ENCODE peak calls at places on chromosomes 2 and 18, in four cellular contexts. L is SK-N-SH, D is HepG2, W is K562. B is an unnamed sample.

GRCh38 chr2:114821055-114821454 is 378.6 kb downstream of the DPP10 start:
- DNase-seq in W (no peak), L (no peak), D (no peak), B (no peak)

GRCh38 chr2:113069676-113070605 is 2.2 kb downstream of the IL1F10 start:
- DNase-seq in D (no peak), W (no peak), L (no peak), B (no peak)

GRCh38 chr2:230875347-230876315 is 10.9 kb downstream of the ITM2C start:
- DNase-seq in W (no peak), D (no peak), L (no peak), B (no peak)

GRCh38 chr2:231272961-231273360 is 74.5 kb downstream of the ARMC9 start:
- DNase-seq in W (no peak), L (no peak), D (no peak), B (no peak)

GRCh38 chr2:149568138-149568537 is 19.4 kb downstream of the MMADHC start:
- DNase-seq in W (no peak), L (no peak), D (no peak), B (peak)

GRCh38 chr2:235444101-235444597 is 49.7 kb upstream of the AGAP1 start:
- DNase-seq in D (peak), L (no peak), W (peak), B (no peak)

GRCh38 chr2:85886585-85886984 is 2.2 kb downstream of the ST3GAL5 start:
- DNase-seq in D (no peak), L (no peak), W (peak), B (no peak)

GRCh38 chr2:103959174-103960125 is 894.5 kb upstream of the POU3F3 start:
- DNase-seq in D (peak), W (peak), L (peak), B (peak)

GRCh38 chr2:183244300-183244849 is 120.1 kb downstream of the NUP35 start:
- DNase-seq in D (no peak), L (no peak), W (no peak), B (no peak)

GRCh38 chr2:1546023-1546591 is 132.8 kb downstream of the TPO start:
- DNase-seq in L (peak), W (peak), D (peak), B (peak)

GRCh38 chr18:13710460-13710859 is 15.9 kb downstream of the FAM210A start:
- DNase-seq in L (no peak), W (no peak), D (no peak), B (no peak)

GRCh38 chr2:60416221-60417008 is 137.0 kb downstream of the BCL11A start:
- DNase-seq in L (no peak), W (no peak), D (no peak), B (peak)

GRCh38 chr2:224194161-224194560 is 155.1 kb upstream of the SERPINE2 start:
- DNase-seq in W (no peak), L (no peak), D (no peak), B (no peak)

GRCh38 chr2:154697422-154698237 is 865 bp upstream of the KCNJ3 start:
- DNase-seq in W (no peak), D (no peak), L (peak), B (no peak)

GRCh38 chr18:23136326-23137092 is 1.2 kb downstream of the CABLES1 start:
- DNase-seq in L (peak), D (no peak), W (no peak), B (peak)

GRCh38 chr2:31378389-31378788 is 36.2 kb downstream of the XDH start:
- DNase-seq in L (no peak), W (no peak), D (no peak), B (no peak)

GRCh38 chr2:26765475-26766200 is 1.6 kb downstream of the SLC35F6 start:
- DNase-seq in D (no peak), W (no peak), L (peak), B (no peak)

GRCh38 chr2:72028351-72028995 is 119.2 kb downstream of the CYP26B1 start:
- DNase-seq in L (no peak), W (no peak), D (no peak), B (no peak)

GRCh38 chr2:207135340-207135739 is 30.4 kb downstream of the KLF7 start:
- DNase-seq in D (no peak), W (no peak), L (no peak), B (no peak)

GRCh38 chr18:50610349-50610748 is 50.5 kb downstream of the MAPK4 start:
- DNase-seq in W (peak), D (no peak), L (no peak), B (no peak)

GRCh38 chr2:46601328-46601963 is 122.1 kb downstream of the TMEM247 start:
- DNase-seq in D (no peak), W (no peak), L (peak), B (no peak)

GRCh38 chr2:105005170-105005569 is 32.7 kb upstream of the MRPS9 start:
- DNase-seq in W (no peak), L (no peak), D (no peak), B (no peak)

GRCh38 chr2:105007367-105007766 is 30.5 kb upstream of the MRPS9 start:
- DNase-seq in D (no peak), W (no peak), L (no peak), B (no peak)

GRCh38 chr2:105005601-105006000 is 32.3 kb upstream of the MRPS9 start:
- DNase-seq in D (no peak), L (no peak), W (no peak), B (no peak)
- H3K27ac ChIP-seq in D (no peak), L (no peak), W (no peak), B (no peak)

GRCh38 chr2:199470672-199471442 is 13.1 kb upstream of the SATB2 start:
- DNase-seq in D (no peak), L (no peak), W (no peak), B (no peak)

GRCh38 chr2:199468561-199469513 is 11.1 kb upstream of the SATB2 start:
- DNase-seq in L (peak), D (no peak), W (no peak), B (no peak)

GRCh38 chr2:199469514-199470360 is 12.0 kb upstream of the SATB2 start:
- DNase-seq in L (no peak), W (no peak), D (no peak), B (no peak)

GRCh38 chr2:199470361-199470671 is 12.6 kb upstream of the SATB2 start:
- DNase-seq in W (no peak), D (no peak), L (no peak), B (no peak)

GRCh38 chr2:199471443-199472057 is 13.8 kb upstream of the SATB2 start:
- DNase-seq in W (peak), D (peak), L (peak), B (peak)
- TF ChIP-seq GABPA in W (no peak), D (no peak), L (no peak), B (no peak)

DNA sequence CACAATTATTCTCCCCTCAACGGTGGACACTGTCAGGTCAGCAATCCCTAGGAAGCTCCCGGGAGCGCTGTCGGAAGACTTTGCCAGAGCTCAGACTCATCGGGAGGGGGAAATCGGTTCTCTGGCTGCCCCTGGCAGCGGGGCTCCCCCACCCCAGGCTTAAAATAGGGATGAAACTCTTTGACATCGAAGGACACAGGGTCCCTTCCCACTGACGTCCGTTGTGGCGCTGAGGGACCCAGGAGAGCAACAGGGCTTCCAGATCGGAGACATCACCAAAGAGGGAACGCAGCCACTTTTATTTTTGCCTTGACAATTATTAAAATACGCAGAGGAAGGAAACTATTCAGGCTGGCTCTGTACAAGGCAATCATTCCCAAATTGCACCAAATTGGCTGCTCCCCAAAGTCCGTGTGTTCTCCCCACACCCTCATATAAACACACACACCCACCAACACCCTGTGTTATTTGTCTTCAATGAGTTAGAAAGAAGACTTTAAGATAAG is 249.0 kb downstream of the CDH20 start:
- DNase-seq in D (no peak), W (no peak), L (no peak), B (no peak)
- TF ChIP-seq CTCF in D (no peak), W (no peak), L (no peak), B (no peak)

GRCh38 chr2:150698016-150698661 is 210.7 kb upstream of the RND3 start:
- DNase-seq in D (no peak), L (no peak), W (no peak), B (no peak)
- H3K27ac ChIP-seq in D (no peak), L (peak), W (no peak), B (no peak)

DNA sequence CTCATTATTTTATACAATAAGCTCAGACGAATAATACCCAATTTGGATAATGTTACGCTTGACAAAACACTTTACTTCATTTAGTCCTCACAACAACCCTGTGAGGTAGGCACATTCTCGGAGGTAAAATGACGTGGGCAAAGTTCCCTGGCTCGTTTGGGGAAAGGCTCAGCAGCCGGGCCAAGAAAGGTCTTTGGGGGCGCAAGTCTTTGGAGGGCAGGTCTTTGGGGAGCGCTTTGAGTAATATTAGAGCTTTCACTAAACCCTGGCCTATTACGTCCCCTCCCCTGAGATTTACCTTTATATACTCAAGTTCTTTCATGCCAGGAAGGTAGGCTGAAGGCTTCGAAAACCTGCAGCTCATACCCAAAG is 427 bp downstream of the RBKS start:
- DNase-seq in L (no peak), W (no peak), D (no peak), B (no peak)
- TF ChIP-seq GABPA in L (no peak), W (no peak), D (no peak), B (no peak)

DNA sequence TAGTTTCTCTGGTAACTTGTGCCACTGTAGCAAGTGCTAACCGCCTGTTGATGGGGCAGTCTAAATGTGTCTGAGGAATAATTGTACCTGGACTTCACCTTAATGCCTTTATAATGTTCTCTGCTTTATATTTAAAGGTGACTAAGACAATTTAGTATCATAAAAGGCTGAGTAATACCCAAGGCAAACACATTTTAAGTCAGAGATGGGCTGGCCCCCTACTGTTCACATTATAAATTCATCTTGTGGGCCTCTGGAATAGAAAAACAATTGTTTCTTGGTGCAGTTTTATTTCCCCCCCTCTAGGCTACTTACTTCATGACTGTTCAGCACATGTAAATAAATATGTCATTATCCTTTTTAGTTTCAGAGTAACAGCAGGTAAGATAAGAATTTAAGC is 559.3 kb upstream of the PIK3C3 start:
- DNase-seq in L (no peak), W (no peak), D (no peak), B (no peak)
- TF ChIP-seq CTCF in L (peak), W (no peak), D (no peak), B (no peak)

GRCh38 chr2:100603414-100603813 is 40.6 kb downstream of the PDCL3 start:
- DNase-seq in D (no peak), L (no peak), W (no peak), B (no peak)
- H3K27ac ChIP-seq in D (no peak), L (no peak), W (no peak), B (no peak)